ENCODE peak calls at places on chromosome 20, in seven cellular contexts. B is endothelial cell, O is fibroblast of lung, P is type B pancreatic cell, A is left ventricle myocardium inferior, N is testis, Y is OCI-LY7. T is an unnamed sample.

GRCh38 chr20:49724637-49725606 is 11.2 kb upstream of the B4GALT5 start:
- DNase-seq in A (peak), P (no peak), N (peak), B (no peak), O (peak), Y (peak), T (no peak)

GRCh38 chr20:59636791-59637370 is 32.5 kb downstream of the PHACTR3 start:
- DNase-seq in Y (no peak), N (no peak), A (no peak), B (no peak), O (no peak), P (no peak), T (no peak)

GRCh38 chr20:52448513-52448912 is 256.9 kb upstream of the ZFP64 start:
- DNase-seq in N (no peak), P (no peak), A (no peak), B (no peak), Y (no peak), O (peak), T (no peak)

GRCh38 chr20:10113746-10114145 is 79.0 kb downstream of the ANKEF1 start:
- DNase-seq in O (no peak), Y (no peak), A (no peak), P (no peak), B (no peak), N (no peak), T (no peak)

GRCh38 chr20:53655909-53656652 is 62.4 kb upstream of the ZNF217 start:
- DNase-seq in O (peak), N (no peak), Y (no peak), A (no peak), B (no peak), P (no peak), T (no peak)

GRCh38 chr20:16219182-16219581 is 354.1 kb downstream of the KIF16B start:
- DNase-seq in B (no peak), Y (no peak), O (no peak), N (no peak), A (no peak), P (no peak), T (no peak)

GRCh38 chr20:17491041-17491440 is 40.1 kb downstream of the BFSP1 start:
- DNase-seq in P (no peak), A (no peak), N (no peak), B (no peak), O (no peak), Y (no peak), T (no peak)

GRCh38 chr20:10074513-10074912 is 39.7 kb downstream of the ANKEF1 start:
- DNase-seq in B (no peak), A (peak), O (peak), Y (no peak), P (no peak), N (no peak), T (no peak)

GRCh38 chr20:61883867-61884393 is 181.8 kb downstream of the TAF4 start:
- DNase-seq in B (no peak), O (no peak), Y (no peak), P (no peak), N (no peak), A (no peak), T (no peak)

GRCh38 chr20:10679269-10679668 is 5.5 kb upstream of the JAG1 start:
- DNase-seq in B (no peak), Y (no peak), A (no peak), N (no peak), O (no peak), P (no peak), T (no peak)

DNA sequence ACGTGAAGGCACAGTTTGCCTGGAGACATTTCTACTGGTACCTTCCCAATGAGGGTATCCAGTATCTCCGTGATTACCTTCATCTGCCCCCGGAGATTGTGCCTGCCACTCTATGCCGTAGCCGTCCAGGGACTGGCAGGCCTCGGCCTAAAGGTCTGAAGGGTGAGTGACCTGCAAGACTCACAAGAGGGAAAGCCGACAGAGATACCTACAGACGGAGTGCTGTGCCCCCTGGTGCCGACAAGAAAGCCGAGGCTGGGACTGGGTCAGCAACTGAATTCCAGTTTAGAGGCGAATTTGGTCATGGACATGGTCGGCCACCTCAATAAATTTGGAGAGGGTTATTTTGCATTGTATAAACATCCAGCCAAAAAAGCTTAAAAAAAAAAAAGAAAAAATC is 420.3 kb upstream of the FLRT3 start:
- DNase-seq in Y (no peak), B (no peak), P (no peak), A (no peak), O (no peak), N (no peak), T (no peak)
- TF ChIP-seq CTCF in Y (no peak), B (no peak), P (no peak), A (no peak), O (no peak), N (no peak), T (no peak)

DNA sequence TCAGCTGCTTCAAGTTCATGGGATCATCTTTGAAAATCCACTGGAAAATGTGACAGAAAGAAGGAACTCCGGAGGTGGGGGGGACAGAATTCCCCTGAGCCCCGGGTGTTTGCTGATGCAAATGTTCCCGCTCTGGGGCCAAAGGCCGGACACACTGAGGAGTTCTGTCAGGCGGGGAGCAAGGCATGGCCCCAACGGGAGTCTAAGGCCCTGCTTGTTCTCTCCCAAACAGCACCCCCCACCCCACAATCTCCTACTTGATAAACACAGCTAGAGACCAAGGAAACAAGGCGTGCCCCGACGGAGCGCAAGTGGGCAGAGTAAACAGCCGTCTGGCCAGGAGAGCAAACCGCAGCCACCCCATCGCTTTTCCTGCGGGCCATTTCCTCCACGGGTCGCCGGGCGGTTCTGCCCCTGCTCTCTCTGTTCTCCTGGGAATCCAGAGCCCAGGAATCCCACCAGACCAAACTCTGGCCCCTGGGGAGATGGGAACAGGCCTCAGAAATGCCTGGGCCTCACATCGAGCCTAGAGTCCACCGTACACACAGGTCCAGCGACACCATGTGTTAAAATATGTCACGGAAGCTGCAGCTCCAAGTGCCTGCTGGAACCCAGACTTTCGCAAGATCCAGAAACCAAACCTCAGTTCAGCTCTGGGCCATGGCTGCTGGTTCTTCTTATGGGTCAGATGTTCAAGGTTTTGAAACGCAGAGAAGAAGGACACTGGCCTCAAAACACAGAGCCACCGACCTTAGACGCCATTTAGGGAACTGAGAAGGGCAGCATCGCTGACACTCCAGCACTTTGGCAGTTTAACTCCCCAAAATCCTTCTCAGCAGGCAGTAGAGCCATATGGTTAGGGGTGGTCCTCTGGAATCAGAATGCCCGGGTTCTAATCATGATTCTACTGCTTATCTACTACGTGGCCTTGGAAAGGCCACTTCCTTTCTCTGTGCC is 104.2 kb downstream of the PREX1 start:
- DNase-seq in B (no peak), P (no peak), N (peak), O (peak), Y (no peak), A (no peak), T (no peak)
- TF ChIP-seq CTCF in B (no peak), P (no peak), N (no peak), O (no peak), Y (no peak), A (no peak), T (no peak)

DNA sequence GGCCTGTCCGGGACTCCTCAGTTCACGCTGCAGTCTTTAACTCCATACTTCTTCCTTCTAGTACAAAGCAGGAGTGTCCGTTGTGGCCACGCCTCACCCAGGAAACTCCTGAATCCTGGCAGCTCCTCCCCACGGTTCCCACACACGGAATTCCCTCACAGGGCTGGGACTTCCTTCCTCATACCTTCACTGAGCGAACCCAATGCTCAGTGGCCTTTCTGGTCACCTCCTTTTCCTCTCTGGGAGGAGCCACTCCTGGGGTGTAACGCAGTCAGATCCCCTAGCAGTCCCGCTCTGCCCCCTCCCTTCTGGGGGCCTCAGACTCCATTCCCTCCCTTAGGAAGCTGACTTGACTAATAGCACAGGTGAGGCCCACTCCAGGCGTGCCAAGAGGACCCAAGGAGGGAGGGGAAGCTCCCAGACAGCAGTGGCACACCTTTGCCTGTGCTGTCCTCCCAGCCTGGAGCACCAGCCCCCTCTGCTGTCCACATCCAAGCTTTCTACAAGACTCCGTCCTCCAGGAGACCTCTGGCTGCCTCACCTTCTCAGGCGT is at the start of gene SLC52A3:
- DNase-seq in Y (no peak), P (no peak), A (peak), N (peak), O (no peak), B (peak), T (no peak)
- TF ChIP-seq CTCF in Y (no peak), P (peak), A (peak), N (no peak), O (no peak), B (peak), T (no peak)

GRCh38 chr20:46020515-46020914 is 8.5 kb upstream of the SLC12A5 start:
- DNase-seq in O (no peak), Y (peak), P (no peak), B (no peak), A (no peak), N (no peak), T (no peak)

GRCh38 chr20:46023148-46023484 is 5.9 kb upstream of the SLC12A5 start:
- DNase-seq in Y (no peak), O (no peak), A (no peak), B (no peak), N (no peak), P (no peak), T (no peak)

GRCh38 chr20:46022411-46023147 is 6.4 kb upstream of the SLC12A5 start:
- DNase-seq in Y (peak), B (peak), A (peak), N (peak), O (no peak), P (no peak), T (peak)

GRCh38 chr20:46023999-46024398 is 5.0 kb upstream of the SLC12A5 start:
- DNase-seq in B (no peak), O (no peak), N (no peak), P (no peak), A (no peak), Y (no peak), T (no peak)

DNA sequence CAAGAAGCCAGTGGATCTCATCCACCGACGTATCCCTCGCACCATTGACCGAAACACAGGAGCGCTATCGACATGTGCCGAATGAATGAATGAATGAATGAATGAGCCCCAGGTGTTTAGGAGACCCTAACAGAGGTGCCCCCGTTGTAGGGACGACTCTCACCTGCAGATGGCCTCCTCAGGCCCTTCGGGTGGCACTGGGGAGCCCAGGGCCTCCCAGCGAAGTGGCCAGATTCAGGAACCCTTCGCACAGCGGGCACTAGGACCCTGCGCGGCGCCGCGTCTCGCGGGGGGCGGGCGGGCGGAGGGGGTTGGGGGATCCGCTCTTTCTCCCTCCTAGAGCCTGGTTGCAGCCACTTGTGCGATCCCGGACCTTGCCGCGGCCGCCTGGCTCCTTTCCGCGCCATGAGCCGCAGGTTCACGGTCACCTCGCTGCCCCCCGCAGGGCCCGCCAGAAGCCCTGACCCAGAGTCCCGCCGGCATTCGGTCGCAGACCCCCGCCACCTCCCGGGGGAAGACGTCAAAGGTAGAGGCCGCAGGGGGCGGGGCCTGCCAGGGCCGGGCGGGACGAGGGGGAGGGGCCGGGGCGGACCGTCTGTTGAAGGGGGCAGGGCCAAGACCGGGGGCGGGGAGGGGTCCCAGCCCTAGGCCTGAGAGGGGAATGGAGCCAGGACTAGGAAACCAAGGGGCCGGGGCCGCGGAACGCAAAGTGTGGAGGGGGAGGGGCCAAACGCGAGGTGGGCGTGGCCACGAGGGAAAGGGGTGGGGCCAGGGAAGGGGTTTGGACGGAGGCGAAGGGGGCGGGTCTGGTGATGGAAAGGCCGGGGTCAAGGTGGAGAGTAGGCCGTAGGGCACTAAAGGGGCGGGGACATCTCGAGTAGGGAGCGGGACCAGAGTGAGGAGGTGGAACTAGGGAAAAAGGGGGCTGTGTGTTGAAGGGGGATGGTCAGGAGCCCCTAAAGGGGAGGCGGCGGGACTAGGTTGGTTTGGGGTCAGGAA is 7.4 kb upstream of the SLC12A5 start:
- DNase-seq in Y (peak), N (peak), P (peak), O (no peak), A (no peak), B (peak), T (no peak)
- TF ChIP-seq CTCF in Y (peak), N (no peak), P (no peak), O (no peak), A (no peak), B (no peak), T (no peak)

GRCh38 chr20:38880952-38881735 is 45.1 kb upstream of the FAM83D start:
- DNase-seq in O (no peak), N (no peak), A (no peak), Y (peak), P (no peak), B (no peak), T (no peak)
- TF ChIP-seq CTCF in O (no peak), N (no peak), A (no peak), Y (peak), P (no peak), B (no peak), T (no peak)